ENCODE peak calls at places on chromosomes 6 and 20, in ten cellular contexts. X, G, F, M, N, V, R, K, L and Q are unnamed samples.

GRCh38 chr20:63422653-63423052 is 49.8 kb downstream of the KCNQ2 start:
- DNase-seq in K (no peak), M (no peak), F (no peak), X (no peak), V (no peak), L (no peak), N (no peak), R (no peak), G (no peak), Q (no peak)

GRCh38 chr20:25058051-25058796 is at the start of gene ACSS1:
- DNase-seq in G (no peak), L (peak; percentile 78), X (peak; percentile 89), M (peak; percentile 74), K (peak; percentile 78), V (peak; percentile 80), R (peak; percentile 61), N (peak; percentile 31), F (peak; percentile 35), Q (no peak)

GRCh38 chr6:16228709-16229665 is 9.4 kb upstream of the GMPR start:
- DNase-seq in M (no peak), L (no peak), V (no peak), G (no peak), K (peak; percentile 18), X (no peak), R (no peak), N (peak; percentile 35), F (peak; percentile 19), Q (no peak)

GRCh38 chr20:20872420-20872819 is 160.0 kb upstream of the RALGAPA2 start:
- DNase-seq in K (no peak), G (no peak), R (no peak), X (no peak), F (no peak), V (no peak), L (no peak), N (no peak), M (no peak), Q (no peak)

GRCh38 chr20:25050082-25050481 is 7.9 kb downstream of the ACSS1 start:
- DNase-seq in L (no peak), K (no peak), V (no peak), N (no peak), X (no peak), R (no peak), G (no peak), M (no peak), F (no peak), Q (no peak)

GRCh38 chr6:31350973-31351733 is 5.8 kb downstream of the HLA-B start:
- DNase-seq in K (no peak), X (no peak), L (no peak), R (no peak), N (no peak), M (no peak), G (no peak), V (no peak), F (no peak), Q (no peak)

GRCh38 chr6:133817460-133818047 is 71.4 kb upstream of the TCF21 start:
- DNase-seq in V (no peak), G (no peak), L (no peak), N (peak; percentile 16), M (peak; percentile 84), F (no peak), K (peak; percentile 16), X (peak; percentile 32), R (no peak), Q (no peak)

GRCh38 chr6:44085219-44085618 is 42.0 kb downstream of the MRPL14 start:
- DNase-seq in M (no peak), K (no peak), R (no peak), L (no peak), F (no peak), V (no peak), N (no peak), G (no peak), X (no peak), Q (no peak)

GRCh38 chr6:87182321-87182720 is 27.0 kb downstream of the ZNF292 start:
- DNase-seq in G (no peak), N (no peak), V (no peak), R (no peak), L (no peak), F (no peak), K (no peak), X (no peak), M (no peak), Q (no peak)

DNA sequence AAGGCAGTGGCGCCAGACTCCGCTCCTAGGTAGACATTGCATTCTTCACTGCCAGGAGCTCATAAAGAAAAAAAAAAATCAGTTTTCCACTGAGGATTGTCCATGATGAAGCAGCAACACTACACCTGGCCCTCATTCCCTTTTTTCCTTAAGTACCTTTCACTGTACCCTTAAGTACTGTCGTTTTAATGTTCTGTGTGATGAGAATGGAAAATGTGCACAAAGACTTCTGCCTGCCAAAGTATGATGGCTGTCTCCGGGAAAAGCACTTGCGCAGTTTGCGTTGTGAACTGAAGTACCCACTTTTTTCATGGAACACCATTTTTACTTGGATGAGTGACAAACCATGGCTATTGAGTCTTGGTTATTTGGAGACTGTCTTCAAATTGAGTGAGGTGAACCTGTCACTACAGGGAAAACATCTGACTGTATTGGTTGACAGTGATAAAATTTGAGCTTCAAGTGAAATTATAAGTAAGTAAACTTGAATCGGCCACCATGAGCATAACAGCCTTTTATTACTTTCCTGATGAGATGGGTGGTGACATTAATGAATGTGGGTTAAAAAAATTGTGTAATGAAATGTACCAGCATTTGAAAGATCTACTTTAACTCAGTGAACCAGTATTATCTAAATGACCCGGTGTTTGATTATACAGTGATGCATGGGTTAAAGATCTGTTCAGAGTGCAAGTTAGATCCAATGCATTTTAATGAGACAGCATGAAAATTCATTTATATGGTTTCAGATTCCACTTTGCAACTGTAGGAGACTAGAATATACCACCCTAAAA is 104.9 kb downstream of the NCOA3 start:
- DNase-seq in G (no peak), X (no peak), F (no peak), R (no peak), L (no peak), K (no peak), M (no peak), N (no peak), V (no peak), Q (no peak)
- H3K4me3 ChIP-seq in G (no peak overlapping the region), X (no peak overlapping the region), F (no peak overlapping the region), R (no peak overlapping the region), L (no peak overlapping the region), K (no peak overlapping the region), M (no peak overlapping the region), N (no peak overlapping the region), V (no peak overlapping the region), Q (no peak overlapping the region)

GRCh38 chr6:28496099-28496779 is 19.4 kb downstream of the GPX6 start:
- DNase-seq in X (no peak), G (no peak), M (no peak), K (no peak), N (peak; percentile 26), F (peak; percentile 29), L (no peak), V (no peak), R (peak; percentile 19), Q (no peak)
- TF ChIP-seq CTCF in X (peak; percentile 16), G (no peak), M (peak; percentile 51), K (no peak), N (peak; percentile 53), F (peak; percentile 7), L (no peak), V (no peak), R (peak; percentile 20), Q (peak; percentile 62)

GRCh38 chr6:27889275-27889627 is 22.9 kb downstream of the OR2B2 start:
- DNase-seq in N (no peak), R (no peak), V (no peak), K (no peak), X (no peak), F (peak; percentile 11), M (no peak), L (no peak), G (no peak), Q (no peak)

GRCh38 chr6:27888576-27888975 is 23.6 kb downstream of the OR2B2 start:
- DNase-seq in V (no peak), N (no peak), K (no peak), L (no peak), R (no peak), G (no peak), X (no peak), M (peak; percentile 79), F (no peak), Q (no peak)

GRCh38 chr6:27891300-27891913 is 20.8 kb downstream of the OR2B2 start:
- DNase-seq in K (no peak), X (peak; percentile 19), L (no peak), G (no peak), F (no peak), M (no peak), N (no peak), R (no peak), V (no peak), Q (no peak)

GRCh38 chr6:27890351-27891299 is 21.6 kb downstream of the OR2B2 start:
- DNase-seq in G (peak; percentile 54), M (peak; percentile 93), K (peak; percentile 79), N (no peak), R (peak; percentile 94), V (peak; percentile 36), F (peak; percentile 98), X (peak; percentile 97), L (no peak), Q (no peak)

GRCh38 chr6:27889628-27890315 is 22.4 kb downstream of the OR2B2 start:
- DNase-seq in R (no peak), V (no peak), G (no peak), M (peak; percentile 82), N (no peak), L (no peak), K (no peak), X (peak; percentile 58), F (no peak), Q (no peak)
- H3K4me3 ChIP-seq in R (peak overlapping the region; percentile 79), V (peak overlapping the region; percentile 45), G (no peak overlapping the region), M (peak overlapping the region; percentile 76), N (no peak overlapping the region), L (no peak overlapping the region), K (peak overlapping the region; percentile 36), X (peak overlapping the region; percentile 45), F (peak overlapping the region; percentile 60), Q (no peak overlapping the region)

GRCh38 chr6:37160922-37161778 is 8.8 kb upstream of the PIM1 start:
- DNase-seq in G (no peak), V (no peak), M (no peak), X (no peak), F (peak; percentile 56), K (no peak), N (peak; percentile 54), R (peak; percentile 87), L (no peak), Q (peak; percentile 44)

GRCh38 chr6:37155394-37156312 is 14.3 kb upstream of the PIM1 start:
- DNase-seq in K (peak; percentile 78), L (no peak), V (no peak), F (no peak), N (no peak), M (no peak), X (peak; percentile 98), G (no peak), R (no peak), Q (no peak)

GRCh38 chr6:37162740-37163139 is 7.2 kb upstream of the PIM1 start:
- DNase-seq in R (no peak), F (no peak), G (no peak), N (no peak), L (no peak), V (no peak), M (no peak), X (no peak), K (no peak), Q (no peak)

DNA sequence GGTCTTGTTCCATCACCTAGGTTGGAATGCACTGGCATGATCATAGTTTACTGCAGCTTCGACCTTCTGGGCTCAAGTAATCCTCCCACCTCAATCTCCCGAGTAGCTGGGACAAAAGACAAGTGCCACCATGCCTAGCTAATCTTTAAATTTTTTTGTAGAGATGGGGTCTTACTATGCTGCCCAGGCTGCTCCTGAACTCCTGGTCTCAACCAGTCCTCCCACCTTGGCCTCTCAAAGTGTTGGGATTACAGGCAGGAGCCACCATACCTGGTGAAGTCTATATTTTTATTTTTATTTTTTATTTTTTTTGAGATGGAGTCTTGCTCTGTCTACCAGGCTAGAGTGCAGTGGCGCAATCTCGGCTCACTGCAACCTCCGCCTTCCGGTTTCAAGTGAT is 11.4 kb upstream of the PIM1 start:
- DNase-seq in K (no peak), X (no peak), M (no peak), L (no peak), N (no peak), V (no peak), R (no peak), G (no peak), F (no peak), Q (no peak)
- TF ChIP-seq CTCF in K (no peak), X (no peak), M (no peak), L (no peak), N (no peak), V (no peak), R (no peak), G (no peak), F (no peak), Q (no peak)